ENCODE peak calls at places on chromosomes 7 and 10, in seven cellular contexts. One of them, this sample, is unnamed.
A peak's percentile ranks its signal among the peaks of the same experiment; 100 is the strongest.

GRCh38 chr10:30062090-30062489 is 2.7 kb upstream of the JCAD start:
- DNase-seq in neural progenitor cell: no peak
- DNase-seq in NCI-H226: peak; percentile 69
- DNase-seq in islet precursor cell: no peak
- DNase-seq in substantia nigra: no peak
- DNase-seq in activated T-helper 1 cell treated with anti-CD3 and anti-CD28 coated beads, Interleukin-2, amount 50 U/mL, for 16 hours: no peak
- DNase-seq in NCI-H1048: no peak
- DNase-seq in this sample: no peak

GRCh38 chr7:23783115-23783514 is 73.1 kb downstream of the STK31 start:
- DNase-seq in neural progenitor cell: no peak
- DNase-seq in NCI-H226: no peak
- DNase-seq in islet precursor cell: no peak
- DNase-seq in substantia nigra: no peak
- DNase-seq in activated T-helper 1 cell treated with anti-CD3 and anti-CD28 coated beads, Interleukin-2, amount 50 U/mL, for 16 hours: no peak
- DNase-seq in NCI-H1048: no peak
- DNase-seq in this sample: no peak

GRCh38 chr10:132118366-132118765 is 52.6 kb downstream of the JAKMIP3 start:
- DNase-seq in neural progenitor cell: no peak
- DNase-seq in NCI-H226: no peak
- DNase-seq in islet precursor cell: no peak
- DNase-seq in substantia nigra: no peak
- DNase-seq in activated T-helper 1 cell treated with anti-CD3 and anti-CD28 coated beads, Interleukin-2, amount 50 U/mL, for 16 hours: no peak
- DNase-seq in NCI-H1048: no peak
- DNase-seq in this sample: no peak

GRCh38 chr10:72328045-72328828 is 26.5 kb downstream of the DNAJB12 start:
- DNase-seq in neural progenitor cell: peak; percentile 82
- DNase-seq in NCI-H226: peak; percentile 45
- DNase-seq in islet precursor cell: peak; percentile 90
- DNase-seq in substantia nigra: peak; percentile 66
- DNase-seq in activated T-helper 1 cell treated with anti-CD3 and anti-CD28 coated beads, Interleukin-2, amount 50 U/mL, for 16 hours: no peak
- DNase-seq in NCI-H1048: no peak
- DNase-seq in this sample: peak; percentile 88

GRCh38 chr10:97519342-97519741 is 20.6 kb downstream of the UBTD1 start:
- DNase-seq in neural progenitor cell: no peak
- DNase-seq in NCI-H226: no peak
- DNase-seq in islet precursor cell: no peak
- DNase-seq in substantia nigra: no peak
- DNase-seq in activated T-helper 1 cell treated with anti-CD3 and anti-CD28 coated beads, Interleukin-2, amount 50 U/mL, for 16 hours: no peak
- DNase-seq in NCI-H1048: no peak
- DNase-seq in this sample: no peak

GRCh38 chr10:35007858-35008301 is 82.3 kb downstream of the CUL2 start:
- DNase-seq in neural progenitor cell: peak; percentile 20
- DNase-seq in NCI-H226: no peak
- DNase-seq in islet precursor cell: peak; percentile 65
- DNase-seq in substantia nigra: no peak
- DNase-seq in activated T-helper 1 cell treated with anti-CD3 and anti-CD28 coated beads, Interleukin-2, amount 50 U/mL, for 16 hours: no peak
- DNase-seq in NCI-H1048: no peak
- DNase-seq in this sample: peak; percentile 27

GRCh38 chr7:82677493-82677892 is 233.9 kb upstream of the CACNA2D1 start:
- DNase-seq in neural progenitor cell: no peak
- DNase-seq in NCI-H226: no peak
- DNase-seq in islet precursor cell: no peak
- DNase-seq in substantia nigra: no peak
- DNase-seq in activated T-helper 1 cell treated with anti-CD3 and anti-CD28 coated beads, Interleukin-2, amount 50 U/mL, for 16 hours: no peak
- DNase-seq in NCI-H1048: no peak
- DNase-seq in this sample: no peak

GRCh38 chr7:138935438-138936079 is 45.6 kb downstream of the KIAA1549 start:
- DNase-seq in neural progenitor cell: peak; percentile 42
- DNase-seq in NCI-H226: peak; percentile 41
- DNase-seq in islet precursor cell: peak; percentile 90
- DNase-seq in substantia nigra: no peak
- DNase-seq in activated T-helper 1 cell treated with anti-CD3 and anti-CD28 coated beads, Interleukin-2, amount 50 U/mL, for 16 hours: no peak
- DNase-seq in NCI-H1048: no peak
- DNase-seq in this sample: no peak

GRCh38 chr10:3066317-3066931 is 924 bp upstream of the PFKP start:
- DNase-seq in neural progenitor cell: peak; percentile 43
- DNase-seq in NCI-H226: no peak
- DNase-seq in islet precursor cell: no peak
- DNase-seq in substantia nigra: no peak
- DNase-seq in activated T-helper 1 cell treated with anti-CD3 and anti-CD28 coated beads, Interleukin-2, amount 50 U/mL, for 16 hours: no peak
- DNase-seq in NCI-H1048: no peak
- DNase-seq in this sample: peak; percentile 41

GRCh38 chr7:22909958-22910357 is 87.3 kb upstream of the TOMM7 start:
- DNase-seq in neural progenitor cell: no peak
- DNase-seq in NCI-H226: no peak
- DNase-seq in islet precursor cell: no peak
- DNase-seq in substantia nigra: no peak
- DNase-seq in activated T-helper 1 cell treated with anti-CD3 and anti-CD28 coated beads, Interleukin-2, amount 50 U/mL, for 16 hours: no peak
- DNase-seq in NCI-H1048: no peak
- DNase-seq in this sample: no peak

GRCh38 chr7:8389898-8390642 is 43.3 kb upstream of the NXPH1 start:
- DNase-seq in neural progenitor cell: peak; percentile 88
- DNase-seq in NCI-H226: no peak
- DNase-seq in islet precursor cell: peak; percentile 89
- DNase-seq in substantia nigra: peak; percentile 72
- DNase-seq in activated T-helper 1 cell treated with anti-CD3 and anti-CD28 coated beads, Interleukin-2, amount 50 U/mL, for 16 hours: no peak
- DNase-seq in NCI-H1048: no peak
- DNase-seq in this sample: peak; percentile 93

GRCh38 chr10:88254091-88254490 is 329.0 kb downstream of the RNLS start:
- DNase-seq in neural progenitor cell: no peak
- DNase-seq in NCI-H226: peak; percentile 74
- DNase-seq in islet precursor cell: peak; percentile 77
- DNase-seq in substantia nigra: no peak
- DNase-seq in activated T-helper 1 cell treated with anti-CD3 and anti-CD28 coated beads, Interleukin-2, amount 50 U/mL, for 16 hours: no peak
- DNase-seq in NCI-H1048: no peak
- DNase-seq in this sample: no peak

GRCh38 chr7:67823345-67823744 is 826.7 kb downstream of the TYW1 start:
- DNase-seq in neural progenitor cell: no peak
- DNase-seq in NCI-H226: peak; percentile 57
- DNase-seq in islet precursor cell: no peak
- DNase-seq in substantia nigra: no peak
- DNase-seq in activated T-helper 1 cell treated with anti-CD3 and anti-CD28 coated beads, Interleukin-2, amount 50 U/mL, for 16 hours: no peak
- DNase-seq in NCI-H1048: peak; percentile 4
- DNase-seq in this sample: no peak

GRCh38 chr7:131879424-131879823 is 323.0 kb upstream of the PODXL start:
- DNase-seq in neural progenitor cell: no peak
- DNase-seq in NCI-H226: no peak
- DNase-seq in islet precursor cell: no peak
- DNase-seq in substantia nigra: no peak
- DNase-seq in activated T-helper 1 cell treated with anti-CD3 and anti-CD28 coated beads, Interleukin-2, amount 50 U/mL, for 16 hours: no peak
- DNase-seq in NCI-H1048: no peak
- DNase-seq in this sample: no peak

GRCh38 chr10:88198023-88198422 is 334.6 kb downstream of the PTEN start:
- DNase-seq in neural progenitor cell: no peak
- DNase-seq in NCI-H226: no peak
- DNase-seq in islet precursor cell: no peak
- DNase-seq in substantia nigra: no peak
- DNase-seq in activated T-helper 1 cell treated with anti-CD3 and anti-CD28 coated beads, Interleukin-2, amount 50 U/mL, for 16 hours: no peak
- DNase-seq in NCI-H1048: no peak
- DNase-seq in this sample: no peak

GRCh38 chr10:73997479-73997805 is 474 bp upstream of the VCL start:
- DNase-seq in neural progenitor cell: no peak
- DNase-seq in NCI-H226: no peak
- DNase-seq in islet precursor cell: no peak
- DNase-seq in substantia nigra: no peak
- DNase-seq in activated T-helper 1 cell treated with anti-CD3 and anti-CD28 coated beads, Interleukin-2, amount 50 U/mL, for 16 hours: no peak
- DNase-seq in NCI-H1048: no peak
- DNase-seq in this sample: no peak

GRCh38 chr7:51249187-51249945 is 67.2 kb downstream of the COBL start:
- DNase-seq in neural progenitor cell: no peak
- DNase-seq in NCI-H226: peak; percentile 88
- DNase-seq in islet precursor cell: peak; percentile 86
- DNase-seq in substantia nigra: no peak
- DNase-seq in activated T-helper 1 cell treated with anti-CD3 and anti-CD28 coated beads, Interleukin-2, amount 50 U/mL, for 16 hours: no peak
- DNase-seq in NCI-H1048: no peak
- DNase-seq in this sample: no peak

GRCh38 chr10:126521354-126521753 is 133.1 kb upstream of the ADAM12 start:
- DNase-seq in neural progenitor cell: no peak
- DNase-seq in NCI-H226: no peak
- DNase-seq in islet precursor cell: no peak
- DNase-seq in substantia nigra: no peak
- DNase-seq in activated T-helper 1 cell treated with anti-CD3 and anti-CD28 coated beads, Interleukin-2, amount 50 U/mL, for 16 hours: no peak
- DNase-seq in NCI-H1048: no peak
- DNase-seq in this sample: no peak

GRCh38 chr7:66873476-66873875 is 47.5 kb upstream of the TMEM248 start:
- DNase-seq in neural progenitor cell: no peak
- DNase-seq in NCI-H226: no peak
- DNase-seq in islet precursor cell: no peak
- DNase-seq in substantia nigra: no peak
- DNase-seq in activated T-helper 1 cell treated with anti-CD3 and anti-CD28 coated beads, Interleukin-2, amount 50 U/mL, for 16 hours: no peak
- DNase-seq in NCI-H1048: no peak
- DNase-seq in this sample: no peak

GRCh38 chr7:44324204-44325126 is 929 bp downstream of the CAMK2B start:
- DNase-seq in neural progenitor cell: no peak
- DNase-seq in NCI-H226: no peak
- DNase-seq in islet precursor cell: peak; percentile 51
- DNase-seq in substantia nigra: no peak
- DNase-seq in activated T-helper 1 cell treated with anti-CD3 and anti-CD28 coated beads, Interleukin-2, amount 50 U/mL, for 16 hours: no peak
- DNase-seq in NCI-H1048: no peak
- DNase-seq in this sample: peak; percentile 38

GRCh38 chr7:50142421-50143113 is 49.5 kb upstream of the ZPBP start:
- DNase-seq in neural progenitor cell: peak; percentile 39
- DNase-seq in NCI-H226: no peak
- DNase-seq in islet precursor cell: no peak
- DNase-seq in substantia nigra: no peak
- DNase-seq in activated T-helper 1 cell treated with anti-CD3 and anti-CD28 coated beads, Interleukin-2, amount 50 U/mL, for 16 hours: no peak
- DNase-seq in NCI-H1048: no peak
- DNase-seq in this sample: peak; percentile 64

GRCh38 chr10:7896297-7896696 is 78.0 kb downstream of the TAF3 start:
- DNase-seq in neural progenitor cell: no peak
- DNase-seq in NCI-H226: no peak
- DNase-seq in islet precursor cell: no peak
- DNase-seq in substantia nigra: no peak
- DNase-seq in activated T-helper 1 cell treated with anti-CD3 and anti-CD28 coated beads, Interleukin-2, amount 50 U/mL, for 16 hours: no peak
- DNase-seq in NCI-H1048: no peak
- DNase-seq in this sample: no peak

GRCh38 chr10:113569576-113569975 is 16.7 kb downstream of the HABP2 start:
- DNase-seq in neural progenitor cell: no peak
- DNase-seq in NCI-H226: no peak
- DNase-seq in islet precursor cell: no peak
- DNase-seq in substantia nigra: no peak
- DNase-seq in activated T-helper 1 cell treated with anti-CD3 and anti-CD28 coated beads, Interleukin-2, amount 50 U/mL, for 16 hours: no peak
- DNase-seq in NCI-H1048: no peak
- DNase-seq in this sample: no peak

GRCh38 chr10:119131512-119132240 is 27.8 kb downstream of the DENND10 start:
- DNase-seq in neural progenitor cell: no peak
- DNase-seq in NCI-H226: no peak
- DNase-seq in islet precursor cell: no peak
- DNase-seq in substantia nigra: peak; percentile 15
- DNase-seq in activated T-helper 1 cell treated with anti-CD3 and anti-CD28 coated beads, Interleukin-2, amount 50 U/mL, for 16 hours: no peak
- DNase-seq in NCI-H1048: no peak
- DNase-seq in this sample: no peak

GRCh38 chr10:90226526-90226925 is 525.1 kb downstream of the KIF20B start:
- DNase-seq in neural progenitor cell: no peak
- DNase-seq in NCI-H226: no peak
- DNase-seq in islet precursor cell: no peak
- DNase-seq in substantia nigra: no peak
- DNase-seq in activated T-helper 1 cell treated with anti-CD3 and anti-CD28 coated beads, Interleukin-2, amount 50 U/mL, for 16 hours: no peak
- DNase-seq in NCI-H1048: no peak
- DNase-seq in this sample: no peak

GRCh38 chr10:78286186-78286585 is 252.5 kb downstream of the RPS24 start:
- DNase-seq in neural progenitor cell: peak; percentile 74
- DNase-seq in NCI-H226: no peak
- DNase-seq in islet precursor cell: no peak
- DNase-seq in substantia nigra: no peak
- DNase-seq in activated T-helper 1 cell treated with anti-CD3 and anti-CD28 coated beads, Interleukin-2, amount 50 U/mL, for 16 hours: no peak
- DNase-seq in NCI-H1048: no peak
- DNase-seq in this sample: peak; percentile 65

GRCh38 chr7:12570148-12570528 is 382 bp upstream of the SCIN start:
- DNase-seq in neural progenitor cell: peak; percentile 34
- DNase-seq in NCI-H226: peak; percentile 57
- DNase-seq in islet precursor cell: no peak
- DNase-seq in substantia nigra: no peak
- DNase-seq in activated T-helper 1 cell treated with anti-CD3 and anti-CD28 coated beads, Interleukin-2, amount 50 U/mL, for 16 hours: no peak
- DNase-seq in NCI-H1048: no peak
- DNase-seq in this sample: peak; percentile 49